ENCODE peak calls at places on chromosomes 12 and 14, in four cellular contexts. T is PC-3, Z is psoas muscle, B is breast epithelium. G is an unnamed sample.
A peak's percentile ranks its signal among the peaks of the same experiment; 100 is the strongest.

GRCh38 chr12:105040476-105040875 is 43.8 kb downstream of the ALDH1L2 start:
- DNase-seq in T (no peak), Z (no peak), B (no peak), G (no peak)

GRCh38 chr12:131845121-131845520 is 16.9 kb downstream of the MMP17 start:
- DNase-seq in T (no peak), Z (no peak), B (no peak), G (no peak)

GRCh38 chr14:91835197-91835919 is 32.0 kb downstream of the TC2N start:
- DNase-seq in T (no peak), Z (no peak), B (no peak), G (no peak)

GRCh38 chr14:100972134-100972905 is 68.8 kb upstream of the RTL1 start:
- DNase-seq in T (peak; percentile 57), Z (no peak), B (no peak), G (no peak)

GRCh38 chr12:82862069-82862841 is 175.5 kb downstream of the TMTC2 start:
- DNase-seq in T (peak; percentile 80), Z (no peak), B (no peak), G (peak; percentile 25)

GRCh38 chr12:12835378-12836145 is 22.4 kb downstream of the DDX47 start:
- DNase-seq in T (peak; percentile 93), Z (no peak), B (no peak), G (no peak)

GRCh38 chr12:67760586-67761275 is 112.2 kb downstream of the DYRK2 start:
- DNase-seq in T (no peak), Z (no peak), B (no peak), G (no peak)

GRCh38 chr12:57603758-57604453 is 718 bp upstream of the DTX3 start:
- DNase-seq in T (peak; percentile 62), Z (no peak), B (peak; percentile 74), G (peak; percentile 48)

GRCh38 chr12:126752021-126752420 is 1514.9 kb upstream of the TMEM132C start:
- DNase-seq in T (no peak), Z (no peak), B (no peak), G (no peak)

GRCh38 chr14:91282954-91283645 is 38.6 kb upstream of the GPR68 start:
- DNase-seq in T (no peak), Z (no peak), B (no peak), G (no peak)

GRCh38 chr14:58792421-58792820 is 154.7 kb downstream of the DACT1 start:
- DNase-seq in T (no peak), Z (no peak), B (no peak), G (no peak)

GRCh38 chr14:33477752-33478151 is 473.1 kb downstream of the EGLN3 start:
- DNase-seq in T (no peak), Z (no peak), B (no peak), G (no peak)

GRCh38 chr14:74488788-74489397 is 4.2 kb downstream of the NPC2 start:
- DNase-seq in T (peak; percentile 93), Z (no peak), B (no peak), G (peak; percentile 32)

GRCh38 chr12:40351976-40352375 is 127.2 kb downstream of the LRRK2 start:
- DNase-seq in T (no peak), Z (no peak), B (no peak), G (no peak)

GRCh38 chr14:97713023-97713422 is 915.8 kb downstream of the VRK1 start:
- DNase-seq in T (peak; percentile 89), Z (no peak), B (no peak), G (no peak)

GRCh38 chr14:104894331-104895206 is 29.5 kb downstream of the CEP170B start:
- DNase-seq in T (no peak), Z (peak; percentile 44), B (no peak), G (no peak)

GRCh38 chr12:6533653-6534157 is 612 bp upstream of the GAPDH start:
- DNase-seq in T (peak; percentile 83), Z (peak; percentile 81), B (no peak), G (peak; percentile 73)

GRCh38 chr12:19125325-19125724 is 4.2 kb upstream of the PLEKHA5 start:
- DNase-seq in T (peak; percentile 52), Z (no peak), B (no peak), G (no peak)

DNA sequence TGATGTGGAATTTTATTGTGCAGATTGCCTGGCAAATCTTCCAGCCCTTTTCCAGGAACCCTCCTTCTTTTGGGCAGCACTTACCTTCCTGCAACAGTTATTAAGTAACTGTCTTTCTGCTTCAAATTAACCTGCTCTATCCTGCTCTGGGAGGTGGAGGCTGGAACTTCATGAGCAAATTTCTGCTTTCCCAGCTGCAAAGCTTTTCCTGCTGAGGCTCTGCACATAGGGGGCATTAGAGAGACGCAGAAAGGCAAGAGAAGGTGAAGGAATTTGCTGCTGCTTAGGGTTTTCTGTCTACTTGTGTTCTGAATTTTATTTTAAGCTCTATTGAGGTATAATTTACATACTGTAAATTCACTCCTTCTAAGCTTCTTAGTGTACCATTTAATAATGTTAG is 259.2 kb downstream of the PCNX1 start:
- DNase-seq in T (peak; percentile 79), Z (no peak), B (no peak), G (peak; percentile 83)
- TF ChIP-seq CTCF in T (peak; percentile 80), Z (no peak), B (no peak), G (peak; percentile 96)

GRCh38 chr12:122523280-122523679 is 3.5 kb downstream of the RSRC2 start:
- DNase-seq in T (no peak), Z (no peak), B (no peak), G (peak; percentile 86)
- H3K4me3 ChIP-seq in T (peak overlapping the region; percentile 95), Z (peak overlapping the region; percentile 85), B (peak overlapping the region; percentile 87), G (peak overlapping the region; percentile 74)

GRCh38 chr12:46934374-46935111 is 108.7 kb upstream of the SLC38A4 start:
- DNase-seq in T (no peak), Z (no peak), B (no peak), G (no peak)

GRCh38 chr12:46930101-46930500 is 104.3 kb upstream of the SLC38A4 start:
- DNase-seq in T (no peak), Z (no peak), B (no peak), G (peak; percentile 65)

GRCh38 chr12:46935448-46935847 is 109.7 kb upstream of the SLC38A4 start:
- DNase-seq in T (no peak), Z (no peak), B (no peak), G (no peak)

GRCh38 chr12:46936042-46936441 is 110.2 kb upstream of the SLC38A4 start:
- DNase-seq in T (no peak), Z (no peak), B (no peak), G (no peak)

GRCh38 chr12:46933947-46934346 is 108.2 kb upstream of the SLC38A4 start:
- DNase-seq in T (peak; percentile 77), Z (no peak), B (no peak), G (peak; percentile 77)
- TF ChIP-seq CTCF in T (peak; percentile 76), Z (peak; percentile 68), B (peak; percentile 45), G (peak; percentile 85)

GRCh38 chr14:36647827-36648753 is 13.6 kb upstream of the PAX9 start:
- DNase-seq in T (peak; percentile 73), Z (peak; percentile 66), B (no peak), G (peak; percentile 48)
- H3K4me3 ChIP-seq in T (peak overlapping the region; percentile 82), Z (peak overlapping the region; percentile 59), B (peak overlapping the region; percentile 64), G (peak overlapping the region; percentile 59)

GRCh38 chr14:105929327-105930081 is 403.1 kb downstream of the TMEM121 start:
- DNase-seq in T (no peak), Z (peak; percentile 32), B (no peak), G (no peak)
- TF ChIP-seq CTCF in T (no peak), Z (no peak), B (no peak), G (no peak)

GRCh38 chr12:33438890-33439586 is 581 bp downstream of the SYT10 start:
- DNase-seq in T (no peak), Z (no peak), B (no peak), G (peak; percentile 1)
- H3K4me3 ChIP-seq in T (no peak overlapping the region), Z (peak overlapping the region; percentile 37), B (peak overlapping the region; percentile 71), G (peak overlapping the region; percentile 67)

G was measured in AG10803.